ENCODE peak calls at places on chromosomes 11 and 22, in seven cellular contexts. D is CD4-positive, alpha-beta T cell; A is IMR-90; M is AG09309; Z is endothelial cell; T is Peyer's patch; Y is psoas muscle. N is an unnamed sample.

GRCh38 chr11:116114198-116114651 is 610.0 kb upstream of the CADM1 start:
- DNase-seq in D (no peak), A (no peak), M (no peak), Z (no peak), T (no peak), Y (no peak), N (no peak)

GRCh38 chr11:66317766-66318575 is 1.1 kb upstream of the CD248 start:
- DNase-seq in D (peak; percentile 41), A (peak; percentile 94), M (peak; percentile 66), Z (no peak), T (peak; percentile 83), Y (peak; percentile 78), N (no peak)

GRCh38 chr22:48779211-48779643 is 1048.4 kb downstream of the BRD1 start:
- DNase-seq in D (no peak), A (no peak), M (no peak), Z (no peak), T (no peak), Y (no peak), N (peak; percentile 8)

GRCh38 chr11:36719708-36720107 is 121.7 kb upstream of the RAG2 start:
- DNase-seq in D (no peak), A (no peak), M (no peak), Z (no peak), T (no peak), Y (no peak), N (no peak)

GRCh38 chr11:132683602-132684001 is 848.7 kb downstream of the OPCML start:
- DNase-seq in D (no peak), A (peak; percentile 14), M (no peak), Z (no peak), T (no peak), Y (no peak), N (no peak)

GRCh38 chr11:75380716-75381420 is 18.4 kb upstream of the RPS3 start:
- DNase-seq in D (no peak), A (no peak), M (no peak), Z (no peak), T (peak; percentile 64), Y (no peak), N (no peak)

GRCh38 chr22:19658967-19659804 is 55.1 kb upstream of the SEPTIN5 start:
- DNase-seq in D (no peak), A (no peak), M (no peak), Z (no peak), T (no peak), Y (peak; percentile 24), N (no peak)

GRCh38 chr11:112025682-112026081 is 474 bp downstream of the DLAT start:
- DNase-seq in D (no peak), A (peak; percentile 23), M (no peak), Z (no peak), T (no peak), Y (no peak), N (peak; percentile 41)

GRCh38 chr11:45405916-45406670 is 120.0 kb upstream of the SYT13 start:
- DNase-seq in D (no peak), A (peak; percentile 23), M (no peak), Z (no peak), T (no peak), Y (no peak), N (no peak)

GRCh38 chr11:107563702-107564101 is 1.8 kb downstream of the ALKBH8 start:
- DNase-seq in D (no peak), A (peak; percentile 66), M (no peak), Z (peak; percentile 18), T (peak; percentile 62), Y (no peak), N (peak; percentile 36)
- TF ChIP-seq CTCF in D (peak; percentile 57), A (peak; percentile 77), M (peak; percentile 63), Z (peak; percentile 52), T (peak; percentile 55), Y (peak; percentile 65), N (peak; percentile 59)

GRCh38 chr22:43510226-43511070 is 98.6 kb downstream of the MPPED1 start:
- DNase-seq in D (no peak), A (no peak), M (no peak), Z (no peak), T (no peak), Y (no peak), N (no peak)

GRCh38 chr22:43509337-43509736 is 97.5 kb downstream of the MPPED1 start:
- DNase-seq in D (no peak), A (no peak), M (no peak), Z (no peak), T (no peak), Y (no peak), N (no peak)

GRCh38 chr22:43508489-43508888 is 96.7 kb downstream of the MPPED1 start:
- DNase-seq in D (no peak), A (no peak), M (no peak), Z (no peak), T (no peak), Y (no peak), N (no peak)

GRCh38 chr22:43512279-43512678 is 100.5 kb downstream of the MPPED1 start:
- DNase-seq in D (no peak), A (no peak), M (no peak), Z (no peak), T (no peak), Y (no peak), N (no peak)

DNA sequence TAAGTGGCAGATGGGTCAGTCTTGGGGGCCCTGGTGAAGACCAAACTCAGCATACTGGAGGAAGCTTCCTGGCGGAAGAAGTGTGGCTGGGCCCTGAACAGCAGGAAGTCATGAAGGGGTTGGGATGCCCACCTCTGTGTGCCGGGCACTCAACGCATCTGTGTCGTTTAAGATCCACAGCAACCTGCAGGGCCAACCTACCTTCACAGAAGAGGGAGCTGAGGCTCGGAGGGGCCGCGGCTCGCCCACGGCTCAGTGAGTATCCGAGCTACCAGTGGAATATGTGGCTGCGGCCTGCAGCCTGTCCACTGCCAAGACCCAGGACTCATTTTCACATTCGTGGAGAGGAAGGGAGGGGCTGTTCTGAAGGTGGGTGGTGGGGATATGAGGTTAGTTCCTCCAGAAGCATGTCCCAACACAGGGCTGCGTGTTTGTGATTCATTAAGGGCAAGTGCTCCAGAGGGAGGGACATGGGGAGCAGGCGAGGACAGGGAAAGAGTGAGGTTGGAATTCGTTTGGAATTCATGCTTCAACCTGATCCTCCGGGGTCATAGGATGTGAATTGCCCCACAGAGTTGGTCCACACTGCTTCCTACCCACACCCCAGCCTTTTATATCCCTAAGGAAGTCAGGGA is 99.6 kb downstream of the MPPED1 start:
- DNase-seq in D (no peak), A (no peak), M (no peak), Z (no peak), T (no peak), Y (no peak), N (no peak)
- TF ChIP-seq CTCF in D (no peak), A (no peak), M (no peak), Z (no peak), T (no peak), Y (no peak), N (no peak)

GRCh38 chr22:24997023-24997422 is 44.5 kb downstream of the KIAA1671 start:
- DNase-seq in D (no peak), A (no peak), M (no peak), Z (no peak), T (no peak), Y (no peak), N (no peak)

GRCh38 chr22:24996420-24996952 is 44.0 kb downstream of the KIAA1671 start:
- DNase-seq in D (no peak), A (no peak), M (no peak), Z (no peak), T (peak; percentile 48), Y (no peak), N (no peak)

GRCh38 chr22:24995649-24996180 is 43.2 kb downstream of the KIAA1671 start:
- DNase-seq in D (no peak), A (no peak), M (no peak), Z (no peak), T (no peak), Y (no peak), N (no peak)

GRCh38 chr22:24992946-24993345 is 40.4 kb downstream of the KIAA1671 start:
- DNase-seq in D (no peak), A (no peak), M (no peak), Z (no peak), T (no peak), Y (no peak), N (no peak)

DNA sequence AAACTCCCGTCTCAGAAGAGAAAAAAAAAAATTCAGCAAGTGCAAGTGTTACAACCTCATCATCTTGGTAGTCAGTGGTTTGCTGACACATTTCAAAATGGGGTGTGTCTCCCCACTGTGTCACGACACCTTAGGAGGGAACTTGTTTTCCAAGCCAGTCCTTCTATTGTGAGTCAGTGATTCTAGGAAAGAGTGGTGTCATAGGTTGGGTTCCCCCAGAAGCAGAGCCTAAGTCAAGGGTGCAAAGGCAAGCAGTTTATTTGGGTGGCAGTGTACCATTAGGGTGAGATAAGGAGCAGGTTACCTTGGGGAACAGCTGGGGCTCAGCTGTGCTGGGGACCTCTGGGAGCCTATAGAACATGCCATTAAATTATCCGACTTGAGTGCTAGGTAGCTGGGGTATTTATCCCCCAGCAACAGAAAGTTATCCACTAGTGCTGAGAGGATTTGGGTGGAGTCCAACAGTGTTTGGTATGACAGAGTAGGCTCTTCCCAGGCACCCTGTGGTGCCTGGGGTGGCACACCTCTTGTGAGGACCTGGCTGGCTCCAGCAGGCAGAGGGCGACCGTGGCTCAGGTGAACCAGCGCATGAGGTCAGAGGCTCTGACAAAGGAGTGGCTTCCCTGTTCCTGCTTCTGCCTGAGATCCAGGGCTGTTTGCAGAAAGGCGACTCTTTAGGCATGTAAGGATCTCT is 41.7 kb downstream of the KIAA1671 start:
- DNase-seq in D (no peak), A (no peak), M (no peak), Z (no peak), T (peak; percentile 88), Y (no peak), N (no peak)
- TF ChIP-seq CTCF in D (no peak), A (no peak), M (no peak), Z (no peak), T (peak; percentile 87), Y (no peak), N (no peak)

GRCh38 chr22:21714059-21714770 is 21.4 kb downstream of the YPEL1 start:
- DNase-seq in D (no peak), A (no peak), M (no peak), Z (no peak), T (no peak), Y (peak; percentile 67), N (no peak)

GRCh38 chr22:21711851-21712250 is 23.7 kb downstream of the YPEL1 start:
- DNase-seq in D (no peak), A (no peak), M (no peak), Z (no peak), T (no peak), Y (no peak), N (no peak)

GRCh38 chr22:21714784-21715183 is 20.8 kb downstream of the YPEL1 start:
- DNase-seq in D (no peak), A (peak; percentile 27), M (no peak), Z (no peak), T (no peak), Y (no peak), N (no peak)

GRCh38 chr22:21712751-21713427 is 22.7 kb downstream of the YPEL1 start:
- DNase-seq in D (peak; percentile 38), A (peak; percentile 78), M (peak; percentile 32), Z (peak; percentile 61), T (peak; percentile 81), Y (peak; percentile 72), N (peak; percentile 86)

DNA sequence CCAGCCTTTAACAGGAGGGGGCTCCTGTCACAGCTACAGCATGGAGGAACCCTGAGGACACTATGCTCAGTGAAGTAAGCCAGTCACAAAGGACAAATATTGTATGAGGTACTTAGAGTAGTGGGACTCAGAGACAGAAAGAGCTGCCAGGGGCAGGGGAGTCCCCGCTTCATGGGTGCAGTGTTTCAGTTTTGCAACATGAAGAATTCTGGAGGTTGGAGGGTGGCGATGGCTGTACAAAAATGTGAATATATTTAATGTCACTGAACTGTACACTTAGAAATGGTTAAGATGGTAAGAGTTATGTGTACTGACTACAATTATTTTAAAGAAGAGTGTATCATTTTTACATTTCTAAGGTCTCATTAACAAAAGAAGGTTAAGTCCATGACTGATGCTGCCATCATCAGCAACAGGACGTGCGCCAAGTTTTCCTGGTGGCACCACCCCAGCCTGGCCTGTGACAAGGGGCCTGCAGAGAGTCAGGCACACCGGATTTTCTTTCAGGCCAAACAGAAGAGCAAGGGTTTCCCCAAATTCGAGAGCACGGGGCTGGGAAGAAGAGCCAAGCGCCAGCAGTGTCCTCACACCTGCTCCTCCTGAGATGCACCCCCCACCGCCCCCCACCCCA is 22.1 kb downstream of the YPEL1 start:
- DNase-seq in D (no peak), A (no peak), M (no peak), Z (no peak), T (no peak), Y (no peak), N (no peak)
- TF ChIP-seq CTCF in D (no peak), A (no peak), M (no peak), Z (no peak), T (no peak), Y (no peak), N (no peak)